ENCODE peak calls at places on chromosomes 12 and 14, in eight cellular contexts. Q is GM04503; H is Right ventricle myocardium superior; W is SHP77; T is iPS-NIHi11; I is stimulated activated CD8-positive, alpha-beta memory T cell treated with anti-CD3 and anti-CD28 coated beads, Interleukin-15, amount 100 ng/mL, for 24 hours; M is C1 segment of cervical spinal cord; G is neural crest cell. A is an unnamed sample.

GRCh38 chr12:68538722-68539614 is 71.7 kb upstream of the RAP1B start:
- DNase-seq in Q (no peak), H (peak; percentile 83), W (no peak), T (peak; percentile 69), I (no peak), M (no peak), G (no peak), A (peak; percentile 72)

GRCh38 chr14:39265032-39265431 is 31.3 kb downstream of the MIA2 start:
- DNase-seq in Q (no peak), H (no peak), W (no peak), T (no peak), I (no peak), M (no peak), G (no peak), A (peak; percentile 73)

GRCh38 chr14:31927348-31927826 is 149.7 kb upstream of the ARHGAP5 start:
- DNase-seq in Q (peak; percentile 93), H (peak; percentile 55), W (no peak), T (peak; percentile 50), I (no peak), M (no peak), G (peak; percentile 22), A (peak; percentile 89)

GRCh38 chr12:59429766-59430165 is 166.1 kb upstream of the SLC16A7 start:
- DNase-seq in Q (no peak), H (no peak), W (no peak), T (no peak), I (no peak), M (no peak), G (no peak), A (no peak)

GRCh38 chr14:68730367-68730766 is 62.5 kb downstream of the ZFP36L1 start:
- DNase-seq in Q (no peak), H (no peak), W (no peak), T (no peak), I (no peak), M (no peak), G (no peak), A (no peak)

GRCh38 chr12:8860165-8860961 is 37.9 kb downstream of the A2ML1 start:
- DNase-seq in Q (peak; percentile 4), H (no peak), W (no peak), T (peak; percentile 77), I (no peak), M (no peak), G (peak; percentile 10), A (peak; percentile 67)

GRCh38 chr12:77795699-77796098 is 35.0 kb upstream of the NAV3 start:
- DNase-seq in Q (peak; percentile 37), H (no peak), W (no peak), T (no peak), I (no peak), M (no peak), G (no peak), A (peak; percentile 17)

GRCh38 chr14:71604231-71604630 is 328.0 kb upstream of the RGS6 start:
- DNase-seq in Q (no peak), H (no peak), W (no peak), T (no peak), I (no peak), M (no peak), G (no peak), A (no peak)

GRCh38 chr14:95226801-95227200 is 69.5 kb upstream of the DICER1 start:
- DNase-seq in Q (no peak), H (no peak), W (peak; percentile 45), T (no peak), I (no peak), M (no peak), G (no peak), A (no peak)

GRCh38 chr12:94710933-94711332 is 60.6 kb upstream of the TMCC3 start:
- DNase-seq in Q (no peak), H (no peak), W (peak; percentile 48), T (peak; percentile 56), I (no peak), M (no peak), G (no peak), A (peak; percentile 28)

GRCh38 chr14:24911324-24912095 is 138.4 kb downstream of the STXBP6 start:
- DNase-seq in Q (peak; percentile 11), H (no peak), W (no peak), T (no peak), I (no peak), M (no peak), G (no peak), A (peak; percentile 91)

GRCh38 chr12:121400332-121401139 is 618 bp downstream of the RNF34 start:
- DNase-seq in Q (no peak), H (peak; percentile 56), W (peak; percentile 33), T (peak; percentile 39), I (peak; percentile 23), M (peak; percentile 44), G (peak; percentile 25), A (peak; percentile 30)

GRCh38 chr12:109795023-109795422 is 38.2 kb downstream of the TRPV4 start:
- DNase-seq in Q (peak; percentile 29), H (no peak), W (no peak), T (no peak), I (no peak), M (no peak), G (no peak), A (peak; percentile 45)

GRCh38 chr12:131831021-131831571 is 2.9 kb downstream of the MMP17 start:
- DNase-seq in Q (no peak), H (no peak), W (peak; percentile 64), T (no peak), I (no peak), M (no peak), G (no peak), A (peak; percentile 22)

GRCh38 chr12:58884916-58885315 is 35.4 kb downstream of the LRIG3 start:
- DNase-seq in Q (no peak), H (no peak), W (no peak), T (no peak), I (no peak), M (no peak), G (no peak), A (no peak)

GRCh38 chr14:89720076-89720687 is 234.3 kb downstream of the EFCAB11 start:
- DNase-seq in Q (no peak), H (no peak), W (no peak), T (no peak), I (no peak), M (no peak), G (no peak), A (no peak)

GRCh38 chr12:50017047-50017446 is 8.2 kb downstream of the RACGAP1 start:
- DNase-seq in Q (no peak), H (peak; percentile 58), W (no peak), T (no peak), I (no peak), M (no peak), G (no peak), A (peak; percentile 97)

GRCh38 chr14:69685716-69686115 is 74.3 kb downstream of the SUSD6 start:
- DNase-seq in Q (no peak), H (peak; percentile 84), W (peak; percentile 46), T (no peak), I (no peak), M (peak; percentile 34), G (no peak), A (peak; percentile 70)

GRCh38 chr14:105292810-105293711 is 7.7 kb downstream of the BRF1 start:
- DNase-seq in Q (no peak), H (no peak), W (no peak), T (no peak), I (no peak), M (no peak), G (no peak), A (no peak)

A was measured in fibroblast of pulmonary artery.